ENCODE peak calls at places on chromosomes 5 and 9, in four cellular contexts. E is chondrocyte, G is progenitor cell of endocrine pancreas, Z is C1 segment of cervical spinal cord. W is an unnamed sample.
A peak's percentile ranks its signal among the peaks of the same experiment; 100 is the strongest.

GRCh38 chr5:100838048-100838473 is 65.0 kb downstream of the ST8SIA4 start:
- DNase-seq in E (no peak), G (no peak), Z (no peak), W (no peak)

GRCh38 chr5:150787659-150788058 is 9.1 kb downstream of the SMIM3 start:
- DNase-seq in E (no peak), G (no peak), Z (no peak), W (no peak)

GRCh38 chr9:81397735-81398381 is 291.5 kb downstream of the TLE1 start:
- DNase-seq in E (no peak), G (no peak), Z (no peak), W (no peak)

GRCh38 chr9:113590991-113591898 is 127.7 kb downstream of the RGS3 start:
- DNase-seq in E (peak; percentile 76), G (peak; percentile 84), Z (peak; percentile 51), W (peak; percentile 34)

GRCh38 chr5:56637321-56637920 is 177.9 kb upstream of the MAP3K1 start:
- DNase-seq in E (no peak), G (no peak), Z (no peak), W (no peak)

GRCh38 chr9:98726735-98727134 is 18.0 kb upstream of the GABBR2 start:
- DNase-seq in E (no peak), G (no peak), Z (no peak), W (peak; percentile 49)

GRCh38 chr9:15249042-15249818 is 57.8 kb downstream of the TTC39B start:
- DNase-seq in E (no peak), G (no peak), Z (no peak), W (no peak)

GRCh38 chr9:25964239-25964638 is 286.0 kb upstream of the TUSC1 start:
- DNase-seq in E (no peak), G (no peak), Z (no peak), W (no peak)

GRCh38 chr5:171842006-171842776 is 56.6 kb downstream of the SMIM23 start:
- DNase-seq in E (no peak), G (no peak), Z (no peak), W (no peak)

GRCh38 chr5:138705007-138705406 is 48.2 kb upstream of the CTNNA1 start:
- DNase-seq in E (no peak), G (no peak), Z (no peak), W (no peak)

GRCh38 chr9:114310471-114311450 is 12.1 kb upstream of the ORM1 start:
- DNase-seq in E (peak; percentile 54), G (no peak), Z (no peak), W (no peak)

GRCh38 chr9:125325821-125326220 is 64.2 kb downstream of the GAPVD1 start:
- DNase-seq in E (no peak), G (no peak), Z (no peak), W (no peak)

GRCh38 chr9:3451956-3452355 is 73.8 kb downstream of the RFX3 start:
- DNase-seq in E (no peak), G (no peak), Z (no peak), W (no peak)

GRCh38 chr9:23754551-23754950 is 71.5 kb downstream of the ELAVL2 start:
- DNase-seq in E (no peak), G (no peak), Z (no peak), W (no peak)

GRCh38 chr5:96090205-96090604 is 128.6 kb upstream of the ELL2 start:
- DNase-seq in E (no peak), G (no peak), Z (no peak), W (no peak)

GRCh38 chr5:173472784-173473278 is 143.6 kb downstream of the BOD1 start:
- DNase-seq in E (no peak), G (no peak), Z (no peak), W (no peak)

GRCh38 chr9:88458716-88459115 is 70.5 kb downstream of the SPIN1 start:
- DNase-seq in E (no peak), G (no peak), Z (no peak), W (no peak)

GRCh38 chr9:126363250-126363649 is 36.6 kb downstream of the MVB12B start:
- DNase-seq in E (no peak), G (no peak), Z (no peak), W (no peak)

GRCh38 chr5:77083088-77083487 is 4.0 kb downstream of the ZBED3 start:
- DNase-seq in E (no peak), G (no peak), Z (no peak), W (no peak)

GRCh38 chr5:109454726-109455505 is 45.1 kb upstream of the PJA2 start:
- DNase-seq in E (no peak), G (no peak), Z (no peak), W (no peak)

GRCh38 chr5:43225649-43226245 is 33.7 kb downstream of the NIM1K start:
- DNase-seq in E (no peak), G (no peak), Z (no peak), W (no peak)

GRCh38 chr5:135973323-135974018 is 18.7 kb upstream of the LECT2 start:
- DNase-seq in E (no peak), G (no peak), Z (no peak), W (no peak)

GRCh38 chr5:143470120-143470519 is 66.6 kb upstream of the NR3C1 start:
- DNase-seq in E (no peak), G (no peak), Z (no peak), W (no peak)

GRCh38 chr5:93741136-93741811 is at the start of gene POU5F2:
- DNase-seq in E (no peak), G (no peak), Z (no peak), W (no peak)

GRCh38 chr9:68970150-68970549 is 43.8 kb downstream of the PRKACG start:
- DNase-seq in E (no peak), G (no peak), Z (no peak), W (peak; percentile 4)

GRCh38 chr9:14173730-14174129 is 140.2 kb downstream of the NFIB start:
- DNase-seq in E (no peak), G (no peak), Z (no peak), W (no peak)

GRCh38 chr9:82604947-82605656 is 457.8 kb downstream of the RASEF start:
- DNase-seq in E (no peak), G (no peak), Z (no peak), W (no peak)

GRCh38 chr9:128702949-128703615 is 779 bp downstream of the PKN3 start:
- DNase-seq in E (peak; percentile 87), G (no peak), Z (no peak), W (no peak)

GRCh38 chr5:27612161-27612560 is 573.8 kb upstream of the CDH9 start:
- DNase-seq in E (no peak), G (no peak), Z (no peak), W (no peak)

GRCh38 chr9:89676281-89676680 is 71.5 kb downstream of the GADD45G start:
- DNase-seq in E (peak; percentile 73), G (no peak), Z (no peak), W (peak; percentile 37)

GRCh38 chr5:151490617-151491016 is 43.2 kb downstream of the SLC36A1 start:
- DNase-seq in E (no peak), G (no peak), Z (no peak), W (no peak)

GRCh38 chr9:136488247-136489214 is 5.7 kb upstream of the SEC16A start:
- DNase-seq in E (no peak), G (peak; percentile 84), Z (peak; percentile 5), W (no peak)

GRCh38 chr5:104179057-104179456 is 616.5 kb upstream of the NUDT12 start:
- DNase-seq in E (peak; percentile 29), G (no peak), Z (no peak), W (no peak)

GRCh38 chr5:93163010-93163663 is 417.9 kb downstream of the NR2F1-AS1 start:
- DNase-seq in E (no peak), G (no peak), Z (no peak), W (no peak)

GRCh38 chr9:21096901-21097255 is 19.1 kb upstream of the IFNB1 start:
- DNase-seq in E (no peak), G (no peak), Z (no peak), W (no peak)

GRCh38 chr9:130539473-130540223 is 39.7 kb upstream of the FUBP3 start:
- DNase-seq in E (no peak), G (no peak), Z (no peak), W (no peak)

GRCh38 chr9:124784503-124784902 is 7.6 kb downstream of the OLFML2A start:
- DNase-seq in E (no peak), G (no peak), Z (no peak), W (no peak)

GRCh38 chr9:129703121-129703520 is 37.7 kb downstream of the PRRX2 start:
- DNase-seq in E (no peak), G (no peak), Z (no peak), W (no peak)